ENCODE peak calls at places on chromosomes 1 and 21, in four cellular contexts. H is lung, O is neural progenitor cell, D is omental fat pad. N is an unnamed sample.

GRCh38 chr1:9242338-9242969 is 7.9 kb downstream of the H6PD start:
- DNase-seq in H (peak), O (no peak), D (no peak), N (peak)

GRCh38 chr1:153359241-153359640 is 1.6 kb downstream of the S100A9 start:
- DNase-seq in H (no peak), O (no peak), D (no peak), N (no peak)

GRCh38 chr1:3543076-3544049 is 67.9 kb downstream of the MEGF6 start:
- DNase-seq in H (peak), O (peak), D (no peak), N (peak)

GRCh38 chr1:15802234-15802965 is 5.0 kb downstream of the UQCRHL start:
- DNase-seq in H (no peak), O (no peak), D (no peak), N (no peak)

GRCh38 chr1:53342735-53343470 is 15.0 kb upstream of the LRP8 start:
- DNase-seq in H (no peak), O (no peak), D (no peak), N (no peak)

GRCh38 chr1:163196449-163196787 is 6.3 kb downstream of the RGS5 start:
- DNase-seq in H (no peak), O (no peak), D (no peak), N (no peak)

GRCh38 chr21:26041441-26042180 is 129.0 kb downstream of the APP start:
- DNase-seq in H (no peak), O (no peak), D (no peak), N (no peak)

GRCh38 chr1:27575861-27576331 is 28.0 kb downstream of the AHDC1 start:
- DNase-seq in H (peak), O (peak), D (no peak), N (peak)

GRCh38 chr1:105072850-105073249 is 1323.2 kb downstream of the AMY1C start:
- DNase-seq in H (no peak), O (peak), D (no peak), N (no peak)

GRCh38 chr21:42252778-42253340 is 33.9 kb downstream of the ABCG1 start:
- DNase-seq in H (no peak), O (no peak), D (no peak), N (no peak)

GRCh38 chr1:226708342-226708780 is 30.7 kb downstream of the ITPKB start:
- DNase-seq in H (no peak), O (peak), D (no peak), N (no peak)

GRCh38 chr1:1302006-1302430 is 5.7 kb downstream of the ACAP3 start:
- DNase-seq in H (no peak), O (no peak), D (no peak), N (no peak)

GRCh38 chr21:27802816-27803475 is 836.1 kb upstream of the ADAMTS5 start:
- DNase-seq in H (peak), O (peak), D (no peak), N (peak)

GRCh38 chr1:234848972-234849641 is 239.1 kb upstream of the IRF2BP2 start:
- DNase-seq in H (no peak), O (no peak), D (no peak), N (no peak)

GRCh38 chr1:167273027-167273800 is 52.5 kb downstream of the POU2F1 start:
- DNase-seq in H (no peak), O (no peak), D (no peak), N (no peak)

GRCh38 chr1:200473698-200474371 is 64.0 kb upstream of the ZNF281 start:
- DNase-seq in H (no peak), O (no peak), D (no peak), N (peak)

GRCh38 chr1:112544753-112545152 is 36.0 kb downstream of the WNT2B start:
- DNase-seq in H (no peak), O (no peak), D (no peak), N (no peak)

GRCh38 chr1:228964178-228964819 is 229.0 kb downstream of the RHOU start:
- DNase-seq in H (no peak), O (no peak), D (no peak), N (no peak)

GRCh38 chr1:167057297-167057688 is 32.9 kb downstream of the GPA33 start:
- DNase-seq in H (no peak), O (peak), D (no peak), N (peak)

GRCh38 chr1:175129182-175129581 is 61.5 kb downstream of the TNN start:
- DNase-seq in H (no peak), O (no peak), D (no peak), N (no peak)

GRCh38 chr1:44407430-44408180 is 2.5 kb downstream of the RNF220 start:
- DNase-seq in H (no peak), O (peak), D (no peak), N (peak)

GRCh38 chr21:31911138-31911907 is 38.5 kb downstream of the HUNK start:
- DNase-seq in H (no peak), O (no peak), D (no peak), N (no peak)

GRCh38 chr1:17010601-17011438 is 908 bp downstream of the ATP13A2 start:
- DNase-seq in H (peak), O (peak), D (no peak), N (no peak)

GRCh38 chr1:28437260-28437923 is 67.9 kb downstream of the PHACTR4 start:
- DNase-seq in H (peak), O (peak), D (no peak), N (no peak)

GRCh38 chr1:47745725-47746609 is 251.2 kb downstream of the TRABD2B start:
- DNase-seq in H (no peak), O (no peak), D (no peak), N (no peak)

GRCh38 chr1:185412385-185413074 is 95.5 kb upstream of the IVNS1ABP start:
- DNase-seq in H (no peak), O (no peak), D (no peak), N (no peak)

GRCh38 chr1:157956754-157957153 is 36.7 kb upstream of the KIRREL1 start:
- DNase-seq in H (no peak), O (no peak), D (no peak), N (no peak)

GRCh38 chr1:206970406-206970805 is at the start of gene FCAMR:
- DNase-seq in H (no peak), O (no peak), D (no peak), N (no peak)

GRCh38 chr1:37353871-37354270 is 120.5 kb upstream of the ZC3H12A start:
- DNase-seq in H (no peak), O (no peak), D (no peak), N (no peak)

GRCh38 chr1:101147381-101147780 is 89.4 kb upstream of the S1PR1 start:
- DNase-seq in H (no peak), O (no peak), D (no peak), N (no peak)

GRCh38 chr1:92446990-92447681 is 39.6 kb downstream of the GFI1 start:
- DNase-seq in H (no peak), O (peak), D (no peak), N (no peak)

GRCh38 chr1:206717237-206717989 is 32.7 kb downstream of the MAPKAPK2 start:
- DNase-seq in H (no peak), O (no peak), D (no peak), N (no peak)

GRCh38 chr1:19689856-19690255 is 25.2 kb downstream of the HTR6 start:
- DNase-seq in H (no peak), O (no peak), D (no peak), N (no peak)

GRCh38 chr1:22712502-22713271 is 2.0 kb downstream of the EPHB2 start:
- DNase-seq in H (no peak), O (peak), D (no peak), N (no peak)

GRCh38 chr1:93988634-93989350 is 79.6 kb upstream of the GCLM start:
- DNase-seq in H (no peak), O (no peak), D (no peak), N (no peak)

GRCh38 chr1:11134352-11135266 is 34.9 kb upstream of the EXOSC10 start:
- DNase-seq in H (no peak), O (no peak), D (no peak), N (no peak)

DNA sequence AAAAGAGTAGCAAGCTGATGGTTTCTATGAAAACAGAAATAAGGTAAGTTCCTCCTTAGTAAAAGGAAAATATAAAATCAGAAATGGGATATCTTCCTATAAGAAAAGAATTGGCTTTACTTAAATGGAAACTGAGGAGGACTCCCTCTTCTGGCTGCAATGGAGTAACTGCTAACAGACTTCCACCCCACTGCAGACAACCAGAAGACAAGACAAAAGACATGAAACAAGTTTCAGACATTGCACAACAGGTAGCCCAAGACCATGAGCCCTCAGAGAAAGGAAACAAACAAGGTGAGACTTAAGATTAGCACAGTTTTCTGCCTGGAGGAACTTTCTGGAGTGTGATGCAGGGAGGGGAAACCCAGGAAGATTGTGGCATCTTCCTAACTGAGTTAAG is 17.0 kb upstream of the OLFML2B start:
- DNase-seq in H (no peak), O (peak), D (no peak), N (no peak)
- TF ChIP-seq CTCF in H (no peak), O (peak), D (no peak), N (peak)

GRCh38 chr1:214445846-214446614 is 105.4 kb downstream of the PTPN14 start:
- DNase-seq in H (no peak), O (no peak), D (no peak), N (no peak)
- TF ChIP-seq CTCF in H (no peak), O (no peak), D (no peak), N (no peak)

DNA sequence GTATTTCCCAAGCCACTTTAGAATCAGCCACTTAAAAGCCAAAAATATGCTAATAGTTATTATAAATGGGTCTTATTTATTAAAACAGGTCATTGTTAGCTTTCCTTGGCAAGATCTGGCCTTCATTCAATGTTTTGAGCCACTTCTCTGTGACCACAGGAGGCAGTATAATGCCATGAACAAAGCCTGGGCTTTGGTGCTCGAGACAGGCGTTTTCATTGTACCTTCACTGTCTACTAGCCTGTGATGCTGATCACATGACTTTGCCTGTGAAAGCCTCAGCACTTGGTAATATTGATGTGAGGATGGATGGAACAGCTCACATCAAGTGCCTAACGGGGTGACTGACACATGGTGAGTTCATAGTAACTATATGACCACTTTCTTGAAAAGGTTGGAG is 217.0 kb downstream of the RWDD3 start:
- DNase-seq in H (no peak), O (peak), D (no peak), N (no peak)
- TF ChIP-seq CTCF in H (no peak), O (peak), D (no peak), N (no peak)

DNA sequence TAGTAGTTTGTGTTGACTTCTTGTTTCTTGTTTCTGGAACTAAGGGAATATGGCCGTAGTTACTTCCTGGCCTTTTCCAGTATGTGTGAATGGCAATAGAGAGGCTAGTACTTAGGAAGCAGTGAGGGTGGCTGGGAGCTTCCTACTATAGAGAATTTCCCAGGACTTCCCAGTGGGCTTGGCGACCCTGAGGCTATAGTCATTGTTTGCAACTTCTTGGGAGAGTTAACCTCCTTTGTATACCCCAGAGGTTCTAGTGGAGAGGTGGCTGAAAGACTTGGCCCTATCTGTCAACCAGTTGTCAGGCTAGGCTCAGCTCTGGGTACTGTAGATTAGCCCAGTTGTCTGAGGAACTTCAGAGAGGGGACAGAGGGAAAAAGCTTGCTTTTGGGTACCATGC is 15.6 kb downstream of the RAD54L start:
- DNase-seq in H (no peak), O (no peak), D (no peak), N (no peak)
- TF ChIP-seq CTCF in H (no peak), O (no peak), D (no peak), N (no peak)

GRCh38 chr1:203506821-203507220 is 12.9 kb downstream of the OPTC start:
- DNase-seq in H (no peak), O (no peak), D (no peak), N (no peak)

GRCh38 chr1:203507836-203508235 is 13.9 kb downstream of the OPTC start:
- DNase-seq in H (no peak), O (no peak), D (no peak), N (no peak)

GRCh38 chr1:203507227-203507626 is 13.3 kb downstream of the OPTC start:
- DNase-seq in H (no peak), O (no peak), D (no peak), N (no peak)

GRCh38 chr1:203505526-203506189 is 11.7 kb downstream of the OPTC start:
- DNase-seq in H (no peak), O (no peak), D (no peak), N (no peak)

GRCh38 chr1:203508463-203508862 is 14.5 kb downstream of the OPTC start:
- DNase-seq in H (no peak), O (peak), D (no peak), N (peak)
- TF ChIP-seq CTCF in H (no peak), O (no peak), D (no peak), N (no peak)

DNA sequence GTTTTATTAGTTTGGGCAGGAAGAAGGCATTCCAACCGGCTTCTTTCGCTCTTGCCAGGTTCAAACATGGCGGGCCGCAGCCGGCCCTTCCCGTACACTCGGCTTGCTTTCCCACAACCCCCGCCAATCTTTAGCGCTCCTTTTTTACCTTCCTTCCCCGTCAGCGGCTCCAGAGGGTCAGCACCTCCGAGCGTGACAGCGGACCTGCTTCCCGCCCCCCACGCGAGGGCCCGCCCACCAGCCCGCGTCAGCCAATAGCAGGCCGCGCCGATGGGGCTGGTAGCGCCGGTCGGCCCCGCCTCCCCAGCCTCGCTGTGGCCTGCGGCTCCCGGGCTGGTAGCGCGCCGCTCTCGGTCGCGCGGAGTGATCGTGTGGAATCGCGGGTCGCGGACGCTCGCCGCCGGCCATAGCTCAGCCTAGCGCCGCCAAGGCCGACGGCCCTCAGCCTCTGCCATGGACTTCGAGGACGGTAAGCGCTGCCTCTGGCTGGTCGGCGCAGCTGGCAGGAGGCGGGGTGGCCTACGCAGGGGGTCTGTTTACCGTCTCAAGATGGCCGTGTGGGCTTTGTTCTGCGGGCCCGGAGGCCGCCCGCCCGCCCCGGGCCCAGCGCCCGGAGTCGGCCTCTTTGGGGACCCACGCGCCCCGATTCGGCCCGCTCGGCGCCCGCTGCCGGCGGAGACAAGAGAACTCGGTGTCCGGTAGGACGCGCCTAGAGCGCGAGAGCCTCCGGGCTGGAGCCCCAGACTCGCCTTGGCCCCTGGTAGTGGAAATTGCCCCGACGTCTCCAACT is at the start of gene ZNF326:
- DNase-seq in H (peak), O (peak), D (peak), N (peak)
- TF ChIP-seq CTCF in H (no peak), O (no peak), D (no peak), N (no peak)